ENCODE peak calls at places on chromosome 12, in eight cellular contexts. One of them, this sample, is unnamed. For H3K4me1, the result is how much of the 10 kb centered on the place peaks cover.

GRCh38 chr12:33044447-33044846 is 147.9 kb upstream of the PKP2 start:
- DNase-seq in tibial nerve: no peak
- DNase-seq in body of pancreas: no peak
- DNase-seq in CD8-positive, alpha-beta T cell: no peak
- DNase-seq in PC-3: peak
- DNase-seq in heart left ventricle: no peak
- DNase-seq in uterus: no peak
- DNase-seq in tibial artery: no peak
- DNase-seq in this sample: no peak

GRCh38 chr12:389138-390096 is at the start of gene KDM5A:
- DNase-seq in tibial nerve: peak
- DNase-seq in body of pancreas: peak
- DNase-seq in CD8-positive, alpha-beta T cell: peak
- DNase-seq in PC-3: peak
- DNase-seq in heart left ventricle: peak
- DNase-seq in uterus: peak
- DNase-seq in tibial artery: peak
- DNase-seq in this sample: peak

GRCh38 chr12:92470608-92471021 is 232.2 kb upstream of the PLEKHG7 start:
- DNase-seq in tibial nerve: no peak
- DNase-seq in body of pancreas: no peak
- DNase-seq in CD8-positive, alpha-beta T cell: no peak
- DNase-seq in PC-3: peak
- DNase-seq in heart left ventricle: no peak
- DNase-seq in uterus: no peak
- DNase-seq in tibial artery: no peak
- DNase-seq in this sample: peak

GRCh38 chr12:107775093-107775721 is 703 bp downstream of the ASCL4 start:
- DNase-seq in tibial nerve: no peak
- DNase-seq in body of pancreas: no peak
- DNase-seq in CD8-positive, alpha-beta T cell: no peak
- DNase-seq in PC-3: no peak
- DNase-seq in heart left ventricle: no peak
- DNase-seq in uterus: no peak
- DNase-seq in tibial artery: no peak
- DNase-seq in this sample: no peak

GRCh38 chr12:52608826-52609630 is 7.8 kb upstream of the KRT72 start:
- DNase-seq in tibial nerve: no peak
- DNase-seq in body of pancreas: no peak
- DNase-seq in CD8-positive, alpha-beta T cell: no peak
- DNase-seq in PC-3: no peak
- DNase-seq in heart left ventricle: peak
- DNase-seq in uterus: no peak
- DNase-seq in tibial artery: no peak
- DNase-seq in this sample: no peak

GRCh38 chr12:46699986-46700385 is 125.8 kb downstream of the SLC38A4 start:
- DNase-seq in tibial nerve: no peak
- DNase-seq in body of pancreas: no peak
- DNase-seq in CD8-positive, alpha-beta T cell: no peak
- DNase-seq in PC-3: no peak
- DNase-seq in heart left ventricle: no peak
- DNase-seq in uterus: no peak
- DNase-seq in tibial artery: no peak
- DNase-seq in this sample: no peak

GRCh38 chr12:83896416-83896815 is 1016.2 kb downstream of the SLC6A15 start:
- DNase-seq in tibial nerve: no peak
- DNase-seq in body of pancreas: no peak
- DNase-seq in CD8-positive, alpha-beta T cell: no peak
- DNase-seq in PC-3: no peak
- DNase-seq in heart left ventricle: no peak
- DNase-seq in uterus: no peak
- DNase-seq in tibial artery: no peak
- DNase-seq in this sample: no peak

GRCh38 chr12:111335811-111336210 is 33.1 kb downstream of the PHETA1 start:
- DNase-seq in tibial nerve: no peak
- DNase-seq in body of pancreas: no peak
- DNase-seq in CD8-positive, alpha-beta T cell: no peak
- DNase-seq in PC-3: no peak
- DNase-seq in heart left ventricle: no peak
- DNase-seq in uterus: no peak
- DNase-seq in tibial artery: no peak
- DNase-seq in this sample: no peak

GRCh38 chr12:65740873-65741600 is 83.2 kb upstream of the HMGA2 start:
- DNase-seq in tibial nerve: peak
- DNase-seq in body of pancreas: peak
- DNase-seq in CD8-positive, alpha-beta T cell: peak
- DNase-seq in PC-3: peak
- DNase-seq in heart left ventricle: peak
- DNase-seq in uterus: peak
- DNase-seq in tibial artery: peak
- DNase-seq in this sample: no peak

GRCh38 chr12:28987538-28988383 is 161.3 kb upstream of the FAR2 start:
- DNase-seq in tibial nerve: no peak
- DNase-seq in body of pancreas: no peak
- DNase-seq in CD8-positive, alpha-beta T cell: no peak
- DNase-seq in PC-3: peak
- DNase-seq in heart left ventricle: no peak
- DNase-seq in uterus: no peak
- DNase-seq in tibial artery: no peak
- DNase-seq in this sample: no peak

GRCh38 chr12:132279184-132279889 is 50.1 kb downstream of the GALNT9 start:
- DNase-seq in tibial nerve: no peak
- DNase-seq in body of pancreas: peak
- DNase-seq in CD8-positive, alpha-beta T cell: no peak
- DNase-seq in PC-3: no peak
- DNase-seq in heart left ventricle: peak
- DNase-seq in uterus: no peak
- DNase-seq in tibial artery: no peak
- DNase-seq in this sample: no peak

GRCh38 chr12:68175566-68176033 is 16.1 kb upstream of the IFNG start:
- DNase-seq in tibial nerve: no peak
- DNase-seq in body of pancreas: no peak
- DNase-seq in CD8-positive, alpha-beta T cell: peak
- DNase-seq in PC-3: no peak
- DNase-seq in heart left ventricle: no peak
- DNase-seq in uterus: no peak
- DNase-seq in tibial artery: no peak
- DNase-seq in this sample: peak

GRCh38 chr12:76031081-76031413 is 529 bp downstream of the PHLDA1 start:
- DNase-seq in tibial nerve: no peak
- DNase-seq in body of pancreas: no peak
- DNase-seq in CD8-positive, alpha-beta T cell: no peak
- DNase-seq in PC-3: peak
- DNase-seq in heart left ventricle: no peak
- DNase-seq in uterus: no peak
- DNase-seq in tibial artery: peak
- DNase-seq in this sample: peak

GRCh38 chr12:40947812-40948211 is 240.3 kb upstream of the PDZRN4 start:
- DNase-seq in tibial nerve: no peak
- DNase-seq in body of pancreas: no peak
- DNase-seq in CD8-positive, alpha-beta T cell: no peak
- DNase-seq in PC-3: no peak
- DNase-seq in heart left ventricle: no peak
- DNase-seq in uterus: no peak
- DNase-seq in tibial artery: no peak
- DNase-seq in this sample: no peak

GRCh38 chr12:114661245-114661644 is 22.7 kb downstream of the TBX3 start:
- DNase-seq in tibial nerve: no peak
- DNase-seq in body of pancreas: no peak
- DNase-seq in CD8-positive, alpha-beta T cell: no peak
- DNase-seq in PC-3: no peak
- DNase-seq in heart left ventricle: no peak
- DNase-seq in uterus: peak
- DNase-seq in tibial artery: no peak
- DNase-seq in this sample: no peak
- H3K4me1 ChIP-seq in tibial nerve: under half
- H3K4me1 ChIP-seq in body of pancreas: under half
- H3K4me1 ChIP-seq in CD8-positive, alpha-beta T cell: under half
- H3K4me1 ChIP-seq in PC-3: under half
- H3K4me1 ChIP-seq in heart left ventricle: under half
- H3K4me1 ChIP-seq in uterus: under half
- H3K4me1 ChIP-seq in tibial artery: under half
- H3K4me1 ChIP-seq in this sample: under half

DNA sequence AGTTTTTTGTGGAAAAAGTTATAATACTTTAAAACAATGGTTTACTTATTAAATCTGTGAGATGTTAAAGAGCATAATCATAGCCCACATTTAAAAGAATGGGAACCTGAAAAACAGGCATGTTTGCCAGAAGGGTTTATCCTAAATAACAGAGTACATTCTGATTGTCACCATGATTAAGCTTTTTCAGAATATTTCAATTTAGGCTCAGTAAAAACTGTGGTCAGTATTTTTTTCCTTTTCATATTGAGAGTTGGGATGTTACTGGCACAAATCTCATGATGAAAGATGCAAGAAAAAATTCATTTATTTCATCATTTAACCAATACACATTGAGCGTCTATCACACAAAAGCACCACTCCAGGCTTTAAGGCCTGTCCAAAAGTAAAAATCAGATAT is 18.6 kb downstream of the EPS8 start:
- DNase-seq in tibial nerve: no peak
- DNase-seq in body of pancreas: no peak
- DNase-seq in CD8-positive, alpha-beta T cell: no peak
- DNase-seq in PC-3: no peak
- DNase-seq in heart left ventricle: no peak
- DNase-seq in uterus: no peak
- DNase-seq in tibial artery: no peak
- DNase-seq in this sample: no peak
- H3K27ac ChIP-seq in tibial nerve: no peak
- H3K27ac ChIP-seq in body of pancreas: no peak
- H3K27ac ChIP-seq in CD8-positive, alpha-beta T cell: no peak
- H3K27ac ChIP-seq in PC-3: no peak
- H3K27ac ChIP-seq in heart left ventricle: no peak
- H3K27ac ChIP-seq in uterus: peak
- H3K27ac ChIP-seq in tibial artery: peak
- H3K27ac ChIP-seq in this sample: no peak

GRCh38 chr12:14219156-14219555 is 146.3 kb upstream of the ATF7IP start:
- DNase-seq in tibial nerve: no peak
- DNase-seq in body of pancreas: no peak
- DNase-seq in CD8-positive, alpha-beta T cell: no peak
- DNase-seq in PC-3: no peak
- DNase-seq in heart left ventricle: no peak
- DNase-seq in uterus: no peak
- DNase-seq in tibial artery: no peak
- DNase-seq in this sample: no peak
- H3K4me1 ChIP-seq in tibial nerve: under half
- H3K4me1 ChIP-seq in body of pancreas: under half
- H3K4me1 ChIP-seq in CD8-positive, alpha-beta T cell: under half
- H3K4me1 ChIP-seq in PC-3: under half
- H3K4me1 ChIP-seq in heart left ventricle: under half
- H3K4me1 ChIP-seq in uterus: under half
- H3K4me1 ChIP-seq in tibial artery: under half
- H3K4me1 ChIP-seq in this sample: under half

GRCh38 chr12:3134526-3135135 is 57.5 kb downstream of the TSPAN9 start:
- DNase-seq in tibial nerve: no peak
- DNase-seq in body of pancreas: no peak
- DNase-seq in CD8-positive, alpha-beta T cell: no peak
- DNase-seq in PC-3: no peak
- DNase-seq in heart left ventricle: no peak
- DNase-seq in uterus: no peak
- DNase-seq in tibial artery: no peak
- DNase-seq in this sample: no peak

GRCh38 chr12:3134126-3134525 is 56.9 kb downstream of the TSPAN9 start:
- DNase-seq in tibial nerve: no peak
- DNase-seq in body of pancreas: no peak
- DNase-seq in CD8-positive, alpha-beta T cell: no peak
- DNase-seq in PC-3: no peak
- DNase-seq in heart left ventricle: no peak
- DNase-seq in uterus: no peak
- DNase-seq in tibial artery: no peak
- DNase-seq in this sample: no peak

GRCh38 chr12:3131129-3131528 is 54.0 kb downstream of the TSPAN9 start:
- DNase-seq in tibial nerve: no peak
- DNase-seq in body of pancreas: no peak
- DNase-seq in CD8-positive, alpha-beta T cell: no peak
- DNase-seq in PC-3: no peak
- DNase-seq in heart left ventricle: no peak
- DNase-seq in uterus: no peak
- DNase-seq in tibial artery: no peak
- DNase-seq in this sample: no peak

GRCh38 chr12:3132636-3133409 is 55.6 kb downstream of the TSPAN9 start:
- DNase-seq in tibial nerve: no peak
- DNase-seq in body of pancreas: peak
- DNase-seq in CD8-positive, alpha-beta T cell: no peak
- DNase-seq in PC-3: no peak
- DNase-seq in heart left ventricle: peak
- DNase-seq in uterus: peak
- DNase-seq in tibial artery: no peak
- DNase-seq in this sample: no peak

DNA sequence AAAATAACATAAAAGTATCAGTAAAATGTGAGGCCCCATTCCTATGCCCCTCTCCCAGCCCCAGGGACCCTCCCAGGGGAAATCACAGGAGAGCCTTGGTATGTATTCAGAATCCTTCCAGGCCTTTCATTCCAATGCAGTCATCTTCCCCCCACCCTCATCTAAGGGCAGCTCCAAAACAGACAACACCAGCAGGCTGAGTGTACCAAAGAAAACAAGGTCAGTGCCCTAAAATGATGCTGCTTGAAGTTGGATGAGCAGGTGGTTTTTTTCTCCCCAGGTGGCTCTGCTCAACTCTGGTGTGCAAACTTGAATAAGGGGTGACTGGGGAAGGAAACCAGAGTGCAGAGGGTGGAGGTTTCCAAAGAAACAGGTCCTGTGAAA is 56.2 kb downstream of the TSPAN9 start:
- DNase-seq in tibial nerve: no peak
- DNase-seq in body of pancreas: no peak
- DNase-seq in CD8-positive, alpha-beta T cell: no peak
- DNase-seq in PC-3: no peak
- DNase-seq in heart left ventricle: no peak
- DNase-seq in uterus: no peak
- DNase-seq in tibial artery: no peak
- DNase-seq in this sample: no peak
- H3K27ac ChIP-seq in tibial nerve: no peak
- H3K27ac ChIP-seq in body of pancreas: no peak
- H3K27ac ChIP-seq in CD8-positive, alpha-beta T cell: no peak
- H3K27ac ChIP-seq in PC-3: no peak
- H3K27ac ChIP-seq in heart left ventricle: peak
- H3K27ac ChIP-seq in uterus: peak
- H3K27ac ChIP-seq in tibial artery: peak
- H3K27ac ChIP-seq in this sample: no peak

GRCh38 chr12:122978507-122978955 is 1.9 kb upstream of the ARL6IP4 start:
- DNase-seq in tibial nerve: no peak
- DNase-seq in body of pancreas: no peak
- DNase-seq in CD8-positive, alpha-beta T cell: no peak
- DNase-seq in PC-3: no peak
- DNase-seq in heart left ventricle: no peak
- DNase-seq in uterus: peak
- DNase-seq in tibial artery: no peak
- DNase-seq in this sample: no peak
- H3K4me1 ChIP-seq in tibial nerve: half or more
- H3K4me1 ChIP-seq in body of pancreas: half or more
- H3K4me1 ChIP-seq in CD8-positive, alpha-beta T cell: half or more
- H3K4me1 ChIP-seq in PC-3: under half
- H3K4me1 ChIP-seq in heart left ventricle: half or more
- H3K4me1 ChIP-seq in uterus: under half
- H3K4me1 ChIP-seq in tibial artery: half or more
- H3K4me1 ChIP-seq in this sample: half or more

GRCh38 chr12:104958009-104958945 is at the start of gene SLC41A2:
- DNase-seq in tibial nerve: peak
- DNase-seq in body of pancreas: peak
- DNase-seq in CD8-positive, alpha-beta T cell: peak
- DNase-seq in PC-3: peak
- DNase-seq in heart left ventricle: peak
- DNase-seq in uterus: peak
- DNase-seq in tibial artery: peak
- DNase-seq in this sample: peak
- H3K27ac ChIP-seq in tibial nerve: peak
- H3K27ac ChIP-seq in body of pancreas: peak
- H3K27ac ChIP-seq in CD8-positive, alpha-beta T cell: peak
- H3K27ac ChIP-seq in PC-3: peak
- H3K27ac ChIP-seq in heart left ventricle: no peak
- H3K27ac ChIP-seq in uterus: peak
- H3K27ac ChIP-seq in tibial artery: peak
- H3K27ac ChIP-seq in this sample: peak

GRCh38 chr12:26058308-26058707 is 66.5 kb downstream of the BHLHE41 start:
- DNase-seq in tibial nerve: no peak
- DNase-seq in body of pancreas: no peak
- DNase-seq in CD8-positive, alpha-beta T cell: no peak
- DNase-seq in PC-3: peak
- DNase-seq in heart left ventricle: no peak
- DNase-seq in uterus: no peak
- DNase-seq in tibial artery: no peak
- DNase-seq in this sample: peak
- H3K4me1 ChIP-seq in tibial nerve: under half
- H3K4me1 ChIP-seq in body of pancreas: under half
- H3K4me1 ChIP-seq in CD8-positive, alpha-beta T cell: under half
- H3K4me1 ChIP-seq in PC-3: under half
- H3K4me1 ChIP-seq in heart left ventricle: under half
- H3K4me1 ChIP-seq in uterus: under half
- H3K4me1 ChIP-seq in tibial artery: under half
- H3K4me1 ChIP-seq in this sample: under half